ENCODE peak calls at places on chromosomes 4 and X, in seven cellular contexts. J is psoas muscle, S is gastrocnemius medialis, Z is hepatocyte, R is dorsolateral prefrontal cortex, V is IMR-90, A is colonic mucosa. O is an unnamed sample.

GRCh38 chrX:46559062-46559461 is 13.8 kb upstream of the ZNF674 start:
- DNase-seq in J (no peak), S (peak), Z (no peak), R (no peak), V (no peak), A (no peak), O (peak)

GRCh38 chrX:22952011-22952410 is 47.7 kb upstream of the DDX53 start:
- DNase-seq in J (no peak), S (no peak), Z (peak), R (no peak), V (peak), A (no peak), O (peak)

GRCh38 chrX:77694491-77694890 is 91.5 kb downstream of the ATRX start:
- DNase-seq in J (no peak), S (no peak), Z (no peak), R (no peak), V (no peak), A (no peak), O (no peak)

GRCh38 chr4:21882050-21882839 is 66.3 kb downstream of the KCNIP4 start:
- DNase-seq in J (no peak), S (no peak), Z (no peak), R (no peak), V (peak), A (no peak), O (no peak)

GRCh38 chr4:124478518-124478917 is 234.0 kb downstream of the ANKRD50 start:
- DNase-seq in J (no peak), S (no peak), Z (no peak), R (no peak), V (no peak), A (no peak), O (no peak)

GRCh38 chrX:67044029-67044653 is 405.3 kb upstream of the EDA2R start:
- DNase-seq in J (no peak), S (no peak), Z (no peak), R (no peak), V (no peak), A (no peak), O (no peak)

GRCh38 chrX:134580947-134581346 is 77.3 kb downstream of the PLAC1 start:
- DNase-seq in J (no peak), S (peak), Z (no peak), R (no peak), V (peak), A (no peak), O (peak)

GRCh38 chr4:142452132-142452855 is 393.8 kb downstream of the INPP4B start:
- DNase-seq in J (no peak), S (no peak), Z (no peak), R (no peak), V (peak), A (no peak), O (no peak)

GRCh38 chr4:183746305-183747229 is 87.5 kb downstream of the TRAPPC11 start:
- DNase-seq in J (peak), S (peak), Z (no peak), R (no peak), V (peak), A (no peak), O (no peak)

GRCh38 chr4:112201915-112202505 is 29.6 kb upstream of the AP1AR start:
- DNase-seq in J (no peak), S (no peak), Z (no peak), R (no peak), V (no peak), A (no peak), O (no peak)

GRCh38 chr4:150004481-150004880 is 73.8 kb upstream of the DCLK2 start:
- DNase-seq in J (no peak), S (no peak), Z (no peak), R (no peak), V (peak), A (no peak), O (peak)

GRCh38 chr4:46392421-46392820 is 2.5 kb upstream of the GABRA2 start:
- DNase-seq in J (no peak), S (no peak), Z (no peak), R (no peak), V (peak), A (no peak), O (no peak)

GRCh38 chrX:136694491-136695087 is 46.6 kb downstream of the CD40LG start:
- DNase-seq in J (no peak), S (no peak), Z (peak), R (no peak), V (peak), A (no peak), O (peak)

GRCh38 chr4:2871911-2872310 is 28.3 kb downstream of the ADD1 start:
- DNase-seq in J (no peak), S (no peak), Z (no peak), R (no peak), V (no peak), A (no peak), O (no peak)

GRCh38 chr4:186946682-186947294 is 223.1 kb upstream of the FAT1 start:
- DNase-seq in J (no peak), S (no peak), Z (peak), R (no peak), V (peak), A (peak), O (peak)

GRCh38 chr4:88333741-88334405 is 44.8 kb upstream of the HERC6 start:
- DNase-seq in J (no peak), S (peak), Z (no peak), R (no peak), V (peak), A (no peak), O (no peak)

GRCh38 chrX:153897899-153898298 is 6.6 kb upstream of the AVPR2 start:
- DNase-seq in J (no peak), S (no peak), Z (no peak), R (no peak), V (no peak), A (no peak), O (no peak)

GRCh38 chr4:183249854-183250253 is 70.2 kb downstream of the CLDN22 start:
- DNase-seq in J (no peak), S (no peak), Z (peak), R (no peak), V (peak), A (no peak), O (peak)

GRCh38 chr4:15575951-15576350 is 79.2 kb downstream of the FBXL5 start:
- DNase-seq in J (no peak), S (no peak), Z (no peak), R (no peak), V (no peak), A (no peak), O (no peak)

GRCh38 chr4:91064157-91064853 is 937.1 kb downstream of the CCSER1 start:
- DNase-seq in J (no peak), S (no peak), Z (peak), R (no peak), V (no peak), A (no peak), O (peak)

GRCh38 chr4:110005461-110006056 is 92.9 kb downstream of the EGF start:
- DNase-seq in J (no peak), S (no peak), Z (peak), R (no peak), V (peak), A (no peak), O (peak)

GRCh38 chr4:85598936-85599335 is 124.0 kb downstream of the ARHGAP24 start:
- DNase-seq in J (no peak), S (no peak), Z (no peak), R (no peak), V (no peak), A (no peak), O (peak)

GRCh38 chr4:185573651-185574199 is 38.4 kb upstream of the PDLIM3 start:
- DNase-seq in J (peak), S (peak), Z (peak), R (no peak), V (peak), A (no peak), O (peak)

GRCh38 chr4:185825737-185826136 is 13.7 kb upstream of the SORBS2 start:
- DNase-seq in J (no peak), S (no peak), Z (no peak), R (no peak), V (no peak), A (no peak), O (no peak)

DNA sequence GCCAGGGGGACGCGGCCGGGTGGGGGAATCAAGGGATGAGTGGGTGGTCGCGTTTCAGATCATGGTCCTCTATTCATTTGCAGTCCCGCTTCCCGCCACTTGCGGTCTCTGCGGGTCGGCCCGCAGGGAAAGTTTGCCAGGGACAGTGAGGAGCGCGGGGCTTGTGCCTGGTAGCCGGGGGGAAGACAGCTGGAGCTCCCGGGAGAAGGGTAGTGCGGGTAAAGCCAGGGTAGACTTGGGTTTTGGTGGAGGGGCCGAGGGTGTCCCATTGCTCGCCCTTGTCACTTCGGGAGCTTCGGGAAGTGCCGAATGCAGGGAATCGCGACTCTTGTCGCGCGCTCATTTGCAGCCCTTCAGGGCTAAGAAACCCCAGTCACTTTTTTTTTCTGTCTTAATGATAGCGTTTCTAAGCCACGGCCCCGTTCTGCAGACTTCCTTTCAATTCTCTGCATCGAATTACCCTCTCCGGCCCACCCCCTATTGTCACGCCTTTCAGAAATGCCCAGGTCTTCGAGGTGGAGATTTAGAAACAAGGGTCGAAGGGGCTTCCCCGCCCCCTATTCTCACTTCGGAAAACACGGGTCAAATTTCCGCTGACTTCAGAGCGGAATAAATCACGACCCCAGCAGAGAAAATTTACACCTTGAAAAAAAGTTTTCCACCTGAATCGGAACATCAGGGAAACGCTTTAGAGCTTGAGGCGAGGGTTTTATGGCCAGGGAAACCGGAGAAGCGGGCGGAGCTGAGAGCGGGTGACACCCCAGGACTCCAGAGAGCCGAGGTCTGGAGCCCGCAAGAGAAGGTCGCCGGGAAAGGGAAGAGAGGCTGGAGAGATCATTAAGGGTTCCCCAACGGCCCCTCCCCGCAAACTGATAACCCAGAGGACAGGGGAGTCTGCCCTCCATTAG is 1.4 kb downstream of the SHISA3 start:
- DNase-seq in J (peak), S (no peak), Z (peak), R (no peak), V (no peak), A (no peak), O (peak)
- TF ChIP-seq CTCF in J (no peak), S (no peak), Z (peak), R (no peak), V (no peak), A (no peak), O (no peak)

GRCh38 chr4:1793940-1794808 is 1.1 kb downstream of the FGFR3 start:
- DNase-seq in J (no peak), S (no peak), Z (no peak), R (no peak), V (no peak), A (no peak), O (no peak)
- H3K4me3 ChIP-seq in J (peak), S (peak), Z (peak), R (peak), V (peak), A (peak), O (peak)

GRCh38 chrX:70970482-70970999 is 39.6 kb upstream of the SLC7A3 start:
- DNase-seq in J (no peak), S (no peak), Z (no peak), R (no peak), V (peak), A (no peak), O (peak)
- TF ChIP-seq CTCF in J (no peak), S (no peak), Z (peak), R (peak), V (peak), A (no peak), O (peak)

DNA sequence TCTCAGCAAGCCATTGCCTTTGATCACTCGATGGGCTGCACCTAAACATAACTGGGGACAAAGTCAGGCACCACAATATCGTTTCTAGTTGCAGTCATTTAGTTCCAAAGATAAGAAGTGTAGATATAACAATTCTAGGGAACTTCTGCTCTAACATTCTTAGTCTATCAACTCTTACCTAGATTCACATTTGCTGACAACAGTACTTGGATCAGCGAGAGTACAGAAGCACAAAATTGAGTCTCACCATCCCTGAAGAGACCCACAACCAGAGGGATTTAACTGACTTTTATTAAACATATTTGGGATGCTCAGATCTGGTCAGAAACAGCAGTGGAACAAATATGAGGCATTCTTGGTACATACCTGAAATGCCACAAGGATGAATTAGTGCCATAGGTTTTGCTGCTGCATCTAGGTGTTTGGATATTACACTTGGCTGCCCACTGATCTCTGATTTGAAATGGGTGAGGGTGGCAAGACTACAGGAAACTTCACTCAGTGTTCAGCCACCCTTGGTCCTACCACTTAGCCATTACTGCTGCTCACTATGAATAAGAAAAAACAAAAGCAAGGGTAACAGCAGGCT is 28.9 kb upstream of the HUWE1 start:
- DNase-seq in J (no peak), S (no peak), Z (no peak), R (no peak), V (no peak), A (no peak), O (no peak)
- H3K4me3 ChIP-seq in J (no peak), S (no peak), Z (no peak), R (no peak), V (no peak), A (no peak), O (no peak)

DNA sequence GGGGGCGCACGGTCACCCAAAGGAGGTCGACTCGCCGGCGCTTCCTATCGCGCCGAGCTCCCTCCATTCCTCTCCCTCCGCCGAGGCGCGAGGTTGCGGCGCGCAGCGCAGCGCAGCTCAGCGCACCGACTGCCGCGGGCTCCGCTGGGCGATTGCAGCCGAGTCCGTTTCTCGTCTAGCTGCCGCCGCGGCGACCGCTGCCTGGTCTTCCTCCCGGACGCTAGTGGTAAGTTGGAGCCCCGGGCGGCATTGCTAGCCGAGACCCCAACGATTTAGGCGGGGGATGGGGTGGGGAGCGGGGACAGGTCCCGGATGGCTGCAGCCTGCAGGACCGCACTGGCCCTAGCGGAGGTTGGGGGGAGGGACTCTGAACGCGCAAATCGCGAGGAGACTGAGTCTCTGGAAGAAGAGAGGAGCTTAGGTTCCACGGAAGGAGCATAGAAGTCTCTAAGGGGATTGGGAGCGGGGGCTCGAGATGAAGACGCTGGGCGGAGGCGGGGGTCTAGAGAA is 603 bp downstream of the HTR2C start:
- DNase-seq in J (no peak), S (no peak), Z (peak), R (no peak), V (no peak), A (no peak), O (peak)
- TF ChIP-seq CTCF in J (no peak), S (no peak), Z (no peak), R (no peak), V (no peak), A (no peak), O (no peak)

GRCh38 chrX:6856471-6856870 is 291.0 kb upstream of the STS start:
- DNase-seq in J (no peak), S (no peak), Z (no peak), R (no peak), V (no peak), A (no peak), O (no peak)
- H3K4me3 ChIP-seq in J (no peak), S (no peak), Z (no peak), R (no peak), V (no peak), A (no peak), O (no peak)

GRCh38 chr4:77862478-77863216 is at the start of gene MRPL1:
- DNase-seq in J (peak), S (peak), Z (peak), R (peak), V (peak), A (peak), O (peak)
- TF ChIP-seq CTCF in J (no peak), S (peak), Z (no peak), R (peak), V (no peak), A (no peak), O (no peak)

DNA sequence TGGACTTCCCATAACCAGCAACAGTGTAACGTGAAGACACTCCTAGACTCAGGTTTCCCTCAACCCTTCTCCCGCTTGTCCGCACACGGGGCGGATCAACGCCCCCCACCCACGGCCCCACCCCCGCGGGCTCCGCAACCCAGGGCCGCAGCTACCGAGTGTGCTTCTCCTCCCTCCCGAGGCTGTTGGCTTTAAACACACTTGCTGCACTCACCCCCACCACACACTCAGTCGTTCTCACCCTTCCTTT is 50.4 kb upstream of the BCOR start:
- DNase-seq in J (no peak), S (no peak), Z (peak), R (no peak), V (no peak), A (no peak), O (no peak)
- H3K4me3 ChIP-seq in J (no peak), S (no peak), Z (no peak), R (no peak), V (no peak), A (no peak), O (no peak)

GRCh38 chrX:141936080-141936479 is 32.4 kb downstream of the MAGEC1 start:
- DNase-seq in J (no peak), S (no peak), Z (no peak), R (no peak), V (no peak), A (no peak), O (peak)
- TF ChIP-seq CTCF in J (no peak), S (no peak), Z (no peak), R (no peak), V (no peak), A (no peak), O (no peak)

DNA sequence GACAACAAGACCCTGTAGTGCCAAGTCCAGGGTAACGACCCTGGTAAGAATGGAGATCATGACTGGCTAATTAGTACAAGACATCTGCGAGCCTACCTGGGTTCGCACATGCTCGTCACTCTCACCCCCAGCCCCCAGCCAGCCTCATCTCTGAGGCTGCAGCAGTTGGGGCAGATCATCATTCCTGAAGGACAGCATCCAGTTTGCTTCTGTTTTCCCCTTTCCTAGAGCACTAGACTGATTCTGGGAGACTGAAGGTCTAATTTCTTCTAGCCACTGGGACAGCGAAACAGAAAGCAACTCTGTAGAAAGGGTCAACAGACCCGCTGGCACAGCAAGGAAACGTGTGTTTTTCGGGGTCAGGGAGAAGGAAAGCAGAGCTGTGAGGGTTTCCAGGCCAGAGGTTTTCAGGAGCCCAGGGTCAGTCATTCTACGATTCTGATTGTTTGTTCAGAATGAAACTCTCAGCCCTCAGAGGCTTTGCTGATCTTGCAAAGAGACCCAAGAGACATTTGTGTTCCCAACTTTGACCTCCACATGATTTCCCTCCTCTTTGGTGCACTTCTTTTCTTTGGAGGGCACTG is 343.1 kb upstream of the NOCT start:
- DNase-seq in J (no peak), S (no peak), Z (no peak), R (no peak), V (no peak), A (no peak), O (no peak)
- H3K4me3 ChIP-seq in J (no peak), S (no peak), Z (no peak), R (no peak), V (no peak), A (no peak), O (no peak)

O was measured in cardiac muscle cell.